ENCODE peak calls at places on chromosome 1, in seven cellular contexts. V, X, P, S, A, Y and L are unnamed samples.

GRCh38 chr1:9942399-9942938 is 722 bp downstream of the LZIC start:
- DNase-seq in V (peak), A (peak), Y (no peak), P (peak), X (no peak), S (peak), L (no peak)

GRCh38 chr1:214464303-214465287 is 86.8 kb downstream of the PTPN14 start:
- DNase-seq in A (no peak), V (no peak), X (no peak), Y (no peak), S (no peak), P (peak), L (no peak)

GRCh38 chr1:64516301-64516700 is 46.4 kb downstream of the CACHD1 start:
- DNase-seq in P (no peak), S (no peak), Y (no peak), V (no peak), A (no peak), X (no peak), L (no peak)

GRCh38 chr1:8408151-8408839 is 90.4 kb downstream of the SLC45A1 start:
- DNase-seq in A (no peak), S (peak), V (peak), Y (no peak), P (no peak), X (no peak), L (no peak)

GRCh38 chr1:90114521-90115141 is 119.7 kb downstream of the ZNF326 start:
- DNase-seq in S (peak), P (peak), Y (no peak), X (peak), A (peak), V (peak), L (peak)

GRCh38 chr1:115781343-115781742 is 12.8 kb upstream of the CASQ2 start:
- DNase-seq in V (no peak), S (no peak), A (no peak), X (no peak), Y (no peak), P (no peak), L (no peak)

GRCh38 chr1:77824694-77825355 is 45.4 kb downstream of the MIGA1 start:
- DNase-seq in X (no peak), V (no peak), P (no peak), A (no peak), S (no peak), Y (no peak), L (no peak)

GRCh38 chr1:111420377-111420776 is 7.2 kb downstream of the OVGP1 start:
- DNase-seq in Y (no peak), X (no peak), V (no peak), P (no peak), S (no peak), A (no peak), L (no peak)

GRCh38 chr1:29689372-29690030 is 453.2 kb downstream of the PTPRU start:
- DNase-seq in Y (no peak), V (no peak), S (no peak), P (no peak), A (no peak), X (no peak), L (no peak)

GRCh38 chr1:5570931-5571330 is 421.3 kb downstream of the NPHP4 start:
- DNase-seq in V (no peak), Y (no peak), P (no peak), A (no peak), S (no peak), X (no peak), L (no peak)

GRCh38 chr1:68291763-68292384 is 59.6 kb upstream of the WLS start:
- DNase-seq in P (no peak), V (peak), S (no peak), A (no peak), X (no peak), Y (no peak), L (peak)

GRCh38 chr1:27152829-27153548 is 1.9 kb downstream of the SLC9A1 start:
- DNase-seq in P (no peak), S (peak), Y (no peak), V (no peak), A (no peak), X (no peak), L (no peak)

GRCh38 chr1:83942914-83943313 is 56.0 kb downstream of the TTLL7 start:
- DNase-seq in A (no peak), P (no peak), Y (no peak), S (no peak), X (no peak), V (peak), L (no peak)

GRCh38 chr1:81452693-81453344 is 347.9 kb upstream of the ADGRL2 start:
- DNase-seq in V (no peak), A (no peak), S (no peak), Y (no peak), X (no peak), P (no peak), L (no peak)

GRCh38 chr1:200971955-200972711 is 51.4 kb downstream of the KIF21B start:
- DNase-seq in A (peak), X (peak), Y (peak), P (peak), V (peak), S (peak), L (peak)

GRCh38 chr1:116497660-116498059 is 73.2 kb downstream of the CD58 start:
- DNase-seq in Y (no peak), X (no peak), V (no peak), S (no peak), A (no peak), P (peak), L (no peak)

GRCh38 chr1:42259059-42259738 is 75.8 kb downstream of the FOXJ3 start:
- DNase-seq in X (no peak), A (no peak), P (no peak), S (no peak), Y (no peak), V (no peak), L (no peak)

GRCh38 chr1:205532026-205532891 is 27.8 kb downstream of the CDK18 start:
- DNase-seq in X (no peak), A (no peak), P (no peak), V (no peak), S (no peak), Y (no peak), L (no peak)

GRCh38 chr1:230891413-230891812 is 23.1 kb upstream of the C1orf198 start:
- DNase-seq in X (no peak), A (no peak), P (no peak), Y (no peak), V (no peak), S (no peak), L (no peak)

GRCh38 chr1:56380556-56380955 is 198.8 kb downstream of the PLPP3 start:
- DNase-seq in Y (no peak), P (no peak), S (no peak), V (no peak), X (no peak), A (no peak), L (no peak)

GRCh38 chr1:169364948-169365347 is 2.6 kb downstream of the NME7 start:
- DNase-seq in V (no peak), X (no peak), Y (no peak), S (no peak), A (no peak), P (no peak), L (no peak)

GRCh38 chr1:15031251-15031930 is 122.2 kb upstream of the TMEM51 start:
- DNase-seq in X (no peak), V (no peak), A (no peak), S (no peak), P (no peak), Y (no peak), L (no peak)

GRCh38 chr1:6800728-6801127 is 15.5 kb downstream of the CAMTA1 start:
- DNase-seq in Y (no peak), S (peak), V (no peak), X (no peak), P (no peak), A (no peak), L (no peak)

GRCh38 chr1:165907256-165907857 is 79.9 kb downstream of the UCK2 start:
- DNase-seq in V (no peak), X (no peak), S (no peak), Y (no peak), P (no peak), A (no peak), L (no peak)

GRCh38 chr1:244171241-244171985 is 120.3 kb downstream of the ZBTB18 start:
- DNase-seq in X (no peak), Y (no peak), A (no peak), V (no peak), S (peak), P (no peak), L (no peak)

GRCh38 chr1:2973661-2974593 is 47.3 kb upstream of the ACTRT2 start:
- DNase-seq in S (no peak), V (no peak), X (no peak), A (no peak), P (no peak), Y (no peak), L (no peak)

GRCh38 chr1:206679738-206680211 is 4.9 kb upstream of the MAPKAPK2 start:
- DNase-seq in P (no peak), Y (no peak), A (no peak), V (no peak), S (no peak), X (no peak), L (no peak)

GRCh38 chr1:190474010-190474409 is 3.7 kb downstream of the BRINP3 start:
- DNase-seq in Y (no peak), V (no peak), A (no peak), P (no peak), S (no peak), X (no peak), L (no peak)

GRCh38 chr1:190474587-190475305 is 2.9 kb downstream of the BRINP3 start:
- DNase-seq in P (no peak), S (peak), X (no peak), A (no peak), V (peak), Y (no peak), L (no peak)

GRCh38 chr1:190477687-190478192 is at the start of gene BRINP3:
- DNase-seq in S (peak), A (no peak), V (no peak), Y (no peak), P (no peak), X (no peak), L (no peak)

GRCh38 chr1:190478193-190479007 is 736 bp upstream of the BRINP3 start:
- DNase-seq in S (peak), P (no peak), Y (peak), X (peak), V (peak), A (no peak), L (no peak)

DNA sequence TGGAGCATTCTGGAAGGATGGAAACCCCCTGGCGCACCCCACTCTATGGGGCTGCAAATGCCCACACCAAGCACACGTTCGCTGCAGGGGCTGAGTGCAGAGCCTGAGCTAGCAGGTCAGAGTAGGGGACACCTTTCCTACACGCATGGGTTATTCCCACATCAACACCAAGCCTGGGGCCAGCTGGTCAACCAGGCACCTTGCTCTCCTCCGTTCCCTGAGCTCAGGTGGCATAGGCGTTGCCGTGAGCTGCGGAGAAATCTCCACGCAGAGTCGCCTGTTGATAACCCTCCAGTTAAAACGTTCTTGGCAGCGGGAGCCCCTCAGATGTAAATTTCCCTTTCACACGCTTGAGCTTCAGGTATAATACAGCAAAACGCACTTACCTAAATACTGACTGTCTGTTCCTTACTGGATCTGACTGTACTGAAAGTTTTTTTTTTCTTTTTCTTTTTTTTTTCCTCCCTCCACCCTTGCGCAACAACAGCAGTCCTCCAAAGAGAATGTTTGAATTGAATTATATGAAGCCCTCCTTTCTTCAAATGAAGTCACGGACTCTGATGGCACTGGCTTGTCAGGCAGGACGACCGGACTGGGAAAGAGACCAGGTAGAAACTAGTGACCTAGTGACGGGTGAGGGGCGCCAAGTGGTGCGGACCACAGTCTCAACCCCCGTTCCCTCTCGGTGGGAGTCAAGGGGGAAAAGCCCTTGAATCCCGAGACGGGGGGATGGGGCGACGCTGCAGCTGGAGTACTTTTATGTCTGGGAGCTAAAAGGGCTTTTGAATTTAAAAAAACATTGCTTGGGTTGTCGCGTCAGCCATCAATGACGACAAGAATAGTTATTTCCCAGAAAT is 2.0 kb downstream of the BRINP3 start:
- DNase-seq in V (peak), A (no peak), Y (no peak), P (no peak), S (peak), X (no peak), L (no peak)
- TF ChIP-seq EZH2 in V (no peak), A (no peak), Y (no peak), P (no peak), S (peak), X (no peak), L (no peak)

GRCh38 chr1:66929999-66930822 is 5.4 kb downstream of the MIER1 start:
- DNase-seq in Y (peak), V (peak), X (peak), S (peak), P (peak), A (peak), L (no peak)
- TF ChIP-seq POLR2AphosphoS5 in Y (no peak), V (peak), X (peak), S (peak), P (peak), A (peak), L (peak)

GRCh38 chr1:23481026-23481597 is 2.9 kb downstream of the ASAP3 start:
- DNase-seq in V (no peak), X (no peak), P (no peak), A (no peak), Y (no peak), S (no peak), L (peak)

GRCh38 chr1:23485002-23485332 is 988 bp upstream of the ASAP3 start:
- DNase-seq in S (no peak), Y (no peak), P (no peak), V (no peak), A (no peak), X (no peak), L (no peak)

GRCh38 chr1:23481904-23482303 is 2.1 kb downstream of the ASAP3 start:
- DNase-seq in A (no peak), Y (no peak), P (no peak), X (no peak), V (no peak), S (no peak), L (no peak)

GRCh38 chr1:23484253-23485001 is 448 bp upstream of the ASAP3 start:
- DNase-seq in A (peak), V (peak), S (peak), Y (peak), P (peak), X (peak), L (peak)

GRCh38 chr1:23483327-23484252 is at the start of gene ASAP3:
- DNase-seq in X (no peak), S (peak), Y (peak), A (peak), V (peak), P (peak), L (no peak)
- TF ChIP-seq EZH2 in X (no peak), S (peak), Y (no peak), A (no peak), V (no peak), P (no peak), L (no peak)

DNA sequence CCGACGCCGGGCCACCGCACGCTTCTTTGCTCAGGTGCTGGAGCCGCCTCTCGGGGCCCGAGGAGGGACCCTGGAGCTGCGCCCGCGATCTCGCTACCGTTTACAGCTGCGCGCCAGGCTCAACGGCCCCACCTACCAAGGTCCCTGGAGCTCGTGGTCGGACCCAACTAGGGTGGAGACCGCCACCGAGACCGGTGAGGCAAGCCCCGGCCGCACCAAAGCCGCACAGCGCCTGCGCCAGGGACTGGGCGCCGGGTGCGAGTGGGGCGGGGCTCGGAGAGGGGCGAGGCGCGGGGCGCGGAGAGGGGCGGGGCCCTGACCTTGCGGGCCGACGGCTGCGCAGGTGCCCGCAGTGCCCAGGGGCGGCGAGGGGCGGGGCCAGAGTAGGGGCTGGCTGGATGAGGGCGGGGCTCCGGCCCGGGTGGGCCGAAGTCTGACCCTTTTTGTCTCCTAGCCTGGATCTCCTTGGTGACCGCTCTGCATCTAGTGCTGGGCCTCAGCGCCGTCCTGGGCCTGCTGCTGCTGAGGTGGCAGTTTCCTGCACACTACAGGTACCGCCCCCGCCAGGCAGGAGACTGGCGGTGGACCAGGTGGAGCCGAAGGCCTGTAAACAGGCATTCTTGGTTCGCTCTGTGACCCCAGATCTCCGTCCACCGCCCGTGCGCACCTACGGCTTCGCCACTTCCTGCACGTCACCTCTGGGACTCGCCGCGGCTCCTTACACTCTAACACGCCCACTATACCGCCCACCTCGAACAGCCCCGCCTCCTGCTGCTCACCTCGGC is 9.8 kb upstream of the CDC20 start:
- DNase-seq in A (peak), S (peak), X (peak), V (peak), Y (peak), P (peak), L (no peak)
- TF ChIP-seq POLR2AphosphoS5 in A (peak), S (peak), X (peak), V (peak), Y (peak), P (no peak), L (peak)

DNA sequence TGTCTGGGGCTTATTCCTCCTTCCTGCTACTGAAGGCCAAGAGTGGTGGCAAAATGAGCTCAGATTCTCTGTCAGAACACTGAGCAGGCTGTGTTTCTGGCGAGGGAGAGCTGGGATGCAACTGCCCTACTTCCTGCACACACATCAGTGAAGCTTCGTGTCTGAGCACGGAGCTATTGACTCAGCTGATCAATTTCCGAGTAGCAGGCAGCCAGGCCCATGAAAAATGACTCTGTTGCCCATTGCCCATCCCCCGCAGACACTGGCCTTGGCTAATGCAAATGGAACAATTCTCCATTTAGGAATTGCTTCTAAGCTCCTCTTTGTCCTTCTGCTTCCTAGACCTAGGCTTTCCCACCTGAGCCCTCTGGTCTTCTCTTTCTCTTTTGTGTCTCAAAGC is 27.6 kb downstream of the TNR start:
- DNase-seq in Y (no peak), A (no peak), P (no peak), V (no peak), X (no peak), S (no peak), L (no peak)
- TF ChIP-seq EZH2 in Y (no peak), A (no peak), P (no peak), V (no peak), X (no peak), S (no peak), L (no peak)

GRCh38 chr1:48249868-48250267 is 27.4 kb downstream of the SLC5A9 start:
- DNase-seq in P (no peak), Y (no peak), A (no peak), S (no peak), X (no peak), V (peak), L (no peak)

GRCh38 chr1:48245106-48245505 is 22.6 kb downstream of the SLC5A9 start:
- DNase-seq in A (no peak), P (no peak), X (no peak), V (no peak), Y (peak), S (peak), L (no peak)

GRCh38 chr1:48250572-48250971 is 28.1 kb downstream of the SLC5A9 start:
- DNase-seq in A (no peak), V (no peak), X (no peak), P (no peak), Y (no peak), S (no peak), L (no peak)

GRCh38 chr1:48248356-48248755 is 25.8 kb downstream of the SLC5A9 start:
- DNase-seq in P (no peak), V (no peak), X (no peak), A (no peak), Y (no peak), S (no peak), L (no peak)

DNA sequence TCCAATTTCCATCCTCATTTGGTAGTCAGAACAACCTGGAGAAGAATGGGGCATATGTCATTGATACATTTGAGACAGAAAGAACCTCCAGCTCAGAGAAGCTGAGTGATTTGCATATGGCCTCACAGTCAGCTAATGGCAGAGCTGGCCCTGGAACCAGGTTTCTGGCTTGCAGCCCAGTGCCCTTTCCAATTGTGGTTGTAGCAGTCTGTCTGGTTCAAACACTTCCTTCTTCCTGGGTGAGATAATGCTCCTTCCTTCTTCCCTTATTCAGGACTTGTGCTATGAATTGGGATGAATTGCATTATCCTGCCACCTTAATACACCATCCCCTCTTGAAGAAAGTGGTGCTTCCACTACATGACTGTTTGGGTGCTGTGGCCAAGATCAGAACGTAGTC is 24.2 kb downstream of the SLC5A9 start:
- DNase-seq in X (no peak), A (no peak), V (no peak), P (no peak), Y (no peak), S (no peak), L (no peak)
- TF ChIP-seq POLR2AphosphoS5 in X (no peak), A (no peak), V (no peak), P (no peak), Y (no peak), S (no peak), L (no peak)